ENCODE peak calls at places on chromosomes 12 and 14, in six cellular contexts. Z, K, P, T, Q and I are unnamed samples.
A peak's percentile ranks its signal among the peaks of the same experiment; 100 is the strongest.

GRCh38 chr14:88384653-88385205 is 728 bp upstream of the SPATA7 start:
- DNase-seq in Z (no peak), K (no peak), P (peak; percentile 7), T (peak; percentile 53), Q (peak; percentile 4), I (no peak)

GRCh38 chr12:6866163-6866919 is 990 bp upstream of the TPI1 start:
- DNase-seq in Z (no peak), K (peak; percentile 43), P (peak; percentile 31), T (no peak), Q (no peak), I (no peak)

GRCh38 chr14:100039903-100040302 is 25.3 kb upstream of the EVL start:
- DNase-seq in Z (no peak), K (no peak), P (peak; percentile 18), T (no peak), Q (no peak), I (no peak)

GRCh38 chr12:44774815-44775411 is 101.2 kb downstream of the NELL2 start:
- DNase-seq in Z (peak; percentile 15), K (peak; percentile 81), P (peak; percentile 68), T (peak; percentile 24), Q (peak; percentile 54), I (peak; percentile 34)

GRCh38 chr14:61759878-61760277 is 2.3 kb upstream of the SNAPC1 start:
- DNase-seq in Z (no peak), K (no peak), P (no peak), T (no peak), Q (no peak), I (no peak)

GRCh38 chr14:64841121-64841611 is 38.5 kb downstream of the SPTB start:
- DNase-seq in Z (peak; percentile 56), K (peak; percentile 79), P (peak; percentile 59), T (peak; percentile 58), Q (peak; percentile 88), I (peak; percentile 76)

GRCh38 chr12:132711169-132711843 is 664 bp downstream of the PGAM5 start:
- DNase-seq in Z (no peak), K (peak; percentile 66), P (peak; percentile 52), T (peak; percentile 67), Q (no peak), I (peak; percentile 56)

GRCh38 chr12:31465002-31465401 is 125.9 kb downstream of the DENND5B start:
- DNase-seq in Z (no peak), K (no peak), P (no peak), T (no peak), Q (no peak), I (no peak)

GRCh38 chr12:38589310-38589632 is 272.7 kb downstream of the ALG10B start:
- DNase-seq in Z (no peak), K (no peak), P (no peak), T (no peak), Q (no peak), I (no peak)

GRCh38 chr14:79568566-79568965 is 642.7 kb downstream of the DIO2 start:
- DNase-seq in Z (no peak), K (no peak), P (no peak), T (no peak), Q (no peak), I (no peak)

GRCh38 chr12:112674539-112674938 is 117.0 kb upstream of the RPH3A start:
- DNase-seq in Z (no peak), K (no peak), P (no peak), T (no peak), Q (no peak), I (no peak)

GRCh38 chr12:72836184-72836583 is 564.0 kb downstream of the TRHDE start:
- DNase-seq in Z (no peak), K (no peak), P (no peak), T (no peak), Q (no peak), I (no peak)

GRCh38 chr12:82124711-82125110 is 233.5 kb downstream of the CCDC59 start:
- DNase-seq in Z (no peak), K (no peak), P (no peak), T (peak; percentile 42), Q (peak; percentile 2), I (peak; percentile 25)

GRCh38 chr12:130127909-130128763 is 34.1 kb upstream of the FZD10 start:
- DNase-seq in Z (no peak), K (no peak), P (no peak), T (peak; percentile 59), Q (no peak), I (no peak)

GRCh38 chr12:122166422-122167327 is 7.3 kb downstream of the IL31 start:
- DNase-seq in Z (no peak), K (no peak), P (no peak), T (no peak), Q (no peak), I (no peak)

GRCh38 chr14:92523752-92524151 is 10.2 kb downstream of the RIN3 start:
- DNase-seq in Z (no peak), K (no peak), P (no peak), T (no peak), Q (no peak), I (no peak)

GRCh38 chr14:31843361-31844091 is 233.6 kb upstream of the ARHGAP5 start:
- DNase-seq in Z (no peak), K (no peak), P (no peak), T (peak; percentile 48), Q (no peak), I (no peak)

GRCh38 chr12:122964439-122965257 is 1.6 kb downstream of the ABCB9 start:
- DNase-seq in Z (no peak), K (no peak), P (peak; percentile 21), T (no peak), Q (no peak), I (no peak)

GRCh38 chr14:55297611-55298323 is 26.5 kb downstream of the FBXO34 start:
- DNase-seq in Z (no peak), K (peak; percentile 27), P (no peak), T (no peak), Q (peak; percentile 72), I (peak; percentile 60)

GRCh38 chr14:99363616-99364290 is 91.8 kb upstream of the BCL11B start:
- DNase-seq in Z (no peak), K (peak; percentile 44), P (peak; percentile 54), T (no peak), Q (no peak), I (no peak)

GRCh38 chr12:48350249-48351021 is at the start of gene ZNF641:
- DNase-seq in Z (no peak), K (peak; percentile 86), P (peak; percentile 95), T (peak; percentile 87), Q (peak; percentile 81), I (peak; percentile 94)

DNA sequence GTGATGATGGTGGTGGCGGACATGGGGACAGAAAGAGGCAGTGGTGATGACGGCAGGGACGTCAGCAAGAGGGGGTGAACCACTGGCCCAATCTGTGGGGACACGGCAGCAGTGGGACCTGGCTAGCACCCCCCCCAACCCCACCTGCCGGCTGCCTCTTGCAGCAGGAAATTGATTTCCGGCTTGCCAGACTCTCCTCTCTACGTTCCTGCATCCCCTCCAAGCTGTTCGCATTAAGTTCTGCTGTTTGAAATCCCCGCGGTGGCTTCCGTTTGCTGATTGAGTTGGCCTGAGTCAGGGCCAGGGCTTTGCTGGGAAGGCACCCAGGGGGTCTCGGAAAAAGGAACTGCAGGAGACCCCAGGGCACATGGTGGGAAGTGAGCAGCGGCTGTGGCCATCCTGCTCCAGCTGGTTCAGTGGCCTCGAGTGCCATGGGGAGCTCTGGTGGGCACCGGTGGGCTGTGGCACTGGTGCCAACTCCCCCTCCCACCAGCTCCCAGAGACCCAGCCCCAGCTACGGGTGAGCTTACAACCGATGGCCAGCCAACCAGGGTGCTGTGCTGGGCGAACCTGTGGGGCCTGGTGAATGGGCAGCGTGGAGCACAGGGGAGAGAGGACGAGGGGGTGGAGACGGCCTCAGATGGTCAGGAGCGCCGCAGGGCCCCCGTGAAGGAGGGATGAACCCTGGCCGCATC is 14.6 kb upstream of the NUDT14 start:
- DNase-seq in Z (no peak), K (no peak), P (peak; percentile 56), T (no peak), Q (no peak), I (no peak)
- TF ChIP-seq EZH2phosphoT487 in Z (no peak), K (no peak), P (no peak), T (no peak), Q (no peak), I (no peak)

DNA sequence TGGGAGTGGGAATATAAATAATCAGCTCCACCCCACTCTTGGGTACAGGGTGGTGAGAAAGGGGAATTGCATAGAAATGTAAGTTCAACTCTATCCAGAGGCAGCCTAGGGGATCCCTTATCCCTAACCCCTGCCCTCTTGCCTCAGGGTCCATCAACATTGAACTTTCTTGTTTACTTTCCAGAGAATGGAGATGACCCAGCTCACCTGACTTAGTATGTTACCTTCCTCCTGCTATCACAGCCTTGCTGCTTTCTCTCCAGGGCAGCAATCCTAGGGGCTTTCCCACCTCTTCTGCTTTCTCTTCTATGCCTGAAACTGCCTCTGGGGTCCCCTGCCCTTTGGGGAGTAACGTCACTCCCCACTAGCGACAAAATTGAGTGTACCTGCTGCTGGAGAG is 2.7 kb downstream of the LRP1 start:
- DNase-seq in Z (no peak), K (no peak), P (no peak), T (no peak), Q (no peak), I (peak; percentile 43)
- H3K27ac ChIP-seq in Z (no peak overlapping the region), K (peak overlapping the region; percentile 93), P (no peak overlapping the region), T (peak overlapping the region; percentile 89), Q (no peak overlapping the region), I (peak overlapping the region; percentile 98)

DNA sequence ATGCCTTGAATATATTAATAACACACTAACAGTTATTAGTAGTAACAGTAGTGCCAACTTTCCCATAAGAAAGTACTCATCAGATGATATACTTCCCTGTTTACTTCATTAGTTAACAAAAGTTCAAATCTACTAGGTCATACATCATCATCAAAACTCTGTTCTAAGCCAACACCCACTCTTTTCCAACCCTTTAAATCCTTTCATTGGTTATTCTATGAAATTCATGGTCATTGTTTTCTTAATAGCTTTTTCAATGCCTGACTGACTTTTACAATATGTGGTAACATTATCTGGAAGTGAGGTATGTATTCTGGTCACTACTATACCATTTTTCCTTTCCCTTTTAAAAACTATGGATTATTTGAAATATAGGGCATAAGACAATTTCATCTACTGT is 9.7 kb downstream of the NTS start:
- DNase-seq in Z (no peak), K (no peak), P (no peak), T (no peak), Q (no peak), I (no peak)
- TF ChIP-seq EZH2phosphoT487 in Z (no peak), K (no peak), P (no peak), T (no peak), Q (no peak), I (no peak)

GRCh38 chr12:19287302-19287701 is 152.0 kb upstream of the AEBP2 start:
- DNase-seq in Z (no peak), K (no peak), P (no peak), T (peak; percentile 14), Q (peak; percentile 12), I (no peak)
- H3K27ac ChIP-seq in Z (no peak overlapping the region), K (peak overlapping the region; percentile 39), P (no peak overlapping the region), T (no peak overlapping the region), Q (no peak overlapping the region), I (no peak overlapping the region)

DNA sequence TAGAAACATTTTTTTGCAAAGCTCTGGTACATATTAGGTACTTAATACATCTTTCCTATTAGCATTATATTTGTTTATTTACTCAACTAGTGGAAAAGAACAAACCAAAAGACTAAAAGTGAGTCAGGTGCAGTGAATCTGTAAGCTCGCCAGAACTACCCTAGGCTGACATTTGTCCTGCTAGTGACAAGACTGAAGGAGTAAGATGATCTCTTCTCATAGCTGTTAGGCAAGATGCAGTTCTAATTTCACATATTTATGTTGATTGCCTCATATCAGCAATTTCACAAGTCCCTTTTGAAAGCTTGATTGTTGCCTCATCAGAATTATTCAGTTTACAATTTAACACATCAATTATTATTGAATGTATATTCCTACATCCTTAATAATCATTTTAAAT is 293.0 kb upstream of the NAV3 start:
- DNase-seq in Z (no peak), K (no peak), P (no peak), T (peak; percentile 12), Q (no peak), I (no peak)
- TF ChIP-seq EZH2phosphoT487 in Z (no peak), K (no peak), P (no peak), T (no peak), Q (no peak), I (no peak)